ENCODE peak calls at places on chromosomes 12 and 14, in five cellular contexts. X is body of pancreas, G is stomach, D is breast epithelium, S is uterus. O is an unnamed sample.

GRCh38 chr12:54187075-54187474 is 1.7 kb downstream of the SMUG1 start:
- DNase-seq in X (no peak), G (no peak), D (no peak), S (no peak), O (no peak)

GRCh38 chr12:25280082-25280481 is 29.4 kb upstream of the KRAS start:
- DNase-seq in X (no peak), G (no peak), D (no peak), S (no peak), O (no peak)

GRCh38 chr12:105705765-105706164 is 375.3 kb downstream of the C12orf75 start:
- DNase-seq in X (peak; percentile 57), G (peak; percentile 41), D (no peak), S (peak; percentile 46), O (peak; percentile 18)

GRCh38 chr14:90535556-90535930 is 138.7 kb downstream of the CALM1 start:
- DNase-seq in X (no peak), G (no peak), D (no peak), S (no peak), O (no peak)

GRCh38 chr12:15522574-15523187 is 200.4 kb downstream of the PTPRO start:
- DNase-seq in X (no peak), G (no peak), D (no peak), S (no peak), O (peak; percentile 19)

GRCh38 chr12:4278582-4278939 is 5.0 kb downstream of the CCND2 start:
- DNase-seq in X (no peak), G (no peak), D (no peak), S (no peak), O (no peak)

GRCh38 chr12:79378496-79378895 is 312.3 kb downstream of the PAWR start:
- DNase-seq in X (no peak), G (no peak), D (no peak), S (no peak), O (no peak)

GRCh38 chr12:1838223-1838993 is 18.0 kb downstream of the LRTM2 start:
- DNase-seq in X (no peak), G (no peak), D (no peak), S (no peak), O (no peak)

GRCh38 chr12:13386269-13387039 is 189.9 kb downstream of the EMP1 start:
- DNase-seq in X (no peak), G (no peak), D (no peak), S (no peak), O (no peak)

GRCh38 chr12:50066402-50066801 is 9.0 kb downstream of the ASIC1 start:
- DNase-seq in X (no peak), G (no peak), D (no peak), S (no peak), O (no peak)

GRCh38 chr14:30277268-30277667 is 281.7 kb upstream of the G2E3 start:
- DNase-seq in X (no peak), G (no peak), D (no peak), S (no peak), O (no peak)

GRCh38 chr14:84622357-84622756 is 907.6 kb upstream of the FLRT2 start:
- DNase-seq in X (no peak), G (no peak), D (no peak), S (no peak), O (no peak)

GRCh38 chr12:21934173-21934572 is 7.1 kb downstream of the ABCC9 start:
- DNase-seq in X (no peak), G (no peak), D (no peak), S (no peak), O (no peak)

GRCh38 chr14:101820283-101820798 is 58.8 kb downstream of the PPP2R5C start:
- DNase-seq in X (no peak), G (no peak), D (no peak), S (no peak), O (no peak)

GRCh38 chr14:71497645-71498086 is 434.6 kb upstream of the RGS6 start:
- DNase-seq in X (peak; percentile 25), G (no peak), D (no peak), S (no peak), O (no peak)

GRCh38 chr12:110725267-110725666 is 17.4 kb downstream of the PPP1CC start:
- DNase-seq in X (no peak), G (no peak), D (no peak), S (no peak), O (no peak)

GRCh38 chr14:61671086-61671485 is 24.2 kb upstream of the HIF1A start:
- DNase-seq in X (no peak), G (no peak), D (no peak), S (no peak), O (no peak)

GRCh38 chr14:72604133-72604532 is 289.8 kb downstream of the DPF3 start:
- DNase-seq in X (no peak), G (no peak), D (no peak), S (no peak), O (no peak)

GRCh38 chr14:34718750-34719304 is 4.4 kb upstream of the CFL2 start:
- DNase-seq in X (no peak), G (no peak), D (no peak), S (no peak), O (no peak)

GRCh38 chr12:86264451-86265328 is 8.5 kb upstream of the MGAT4C start:
- DNase-seq in X (peak; percentile 82), G (peak; percentile 71), D (peak; percentile 79), S (no peak), O (no peak)

GRCh38 chr14:70213721-70214282 is 25.1 kb upstream of the SLC8A3 start:
- DNase-seq in X (no peak), G (no peak), D (no peak), S (no peak), O (no peak)

GRCh38 chr12:95368931-95369330 is 105.0 kb upstream of the METAP2 start:
- DNase-seq in X (no peak), G (no peak), D (no peak), S (no peak), O (no peak)

GRCh38 chr12:132506730-132507538 is 17.0 kb downstream of the FBRSL1 start:
- DNase-seq in X (peak; percentile 93), G (peak; percentile 76), D (peak; percentile 49), S (peak; percentile 80), O (peak; percentile 72)

GRCh38 chr14:57364659-57365450 is 25.5 kb upstream of the NAA30 start:
- DNase-seq in X (no peak), G (no peak), D (no peak), S (no peak), O (no peak)

DNA sequence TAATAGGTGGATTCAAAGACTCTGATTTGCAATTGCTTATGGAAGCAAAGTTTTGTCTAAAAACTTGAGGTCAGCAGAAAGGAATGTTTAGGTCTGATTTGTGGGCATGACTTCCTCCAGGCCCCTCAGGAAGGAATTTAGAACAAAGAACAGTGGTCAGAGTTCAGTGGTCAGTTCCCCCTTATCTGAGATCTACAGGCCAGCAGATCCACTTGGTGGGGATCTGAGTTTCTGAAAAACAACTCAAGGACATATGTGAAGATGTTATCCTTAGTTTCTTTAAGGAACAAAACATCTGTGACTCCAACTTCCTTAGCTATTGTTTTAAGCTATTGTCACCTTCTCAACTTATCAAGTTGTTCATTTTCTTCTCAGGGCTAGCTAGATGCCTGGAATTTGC is 28.0 kb upstream of the NAA30 start:
- DNase-seq in X (no peak), G (no peak), D (no peak), S (no peak), O (no peak)
- TF ChIP-seq POLR2A in X (no peak), G (no peak), D (no peak), S (no peak), O (no peak)

DNA sequence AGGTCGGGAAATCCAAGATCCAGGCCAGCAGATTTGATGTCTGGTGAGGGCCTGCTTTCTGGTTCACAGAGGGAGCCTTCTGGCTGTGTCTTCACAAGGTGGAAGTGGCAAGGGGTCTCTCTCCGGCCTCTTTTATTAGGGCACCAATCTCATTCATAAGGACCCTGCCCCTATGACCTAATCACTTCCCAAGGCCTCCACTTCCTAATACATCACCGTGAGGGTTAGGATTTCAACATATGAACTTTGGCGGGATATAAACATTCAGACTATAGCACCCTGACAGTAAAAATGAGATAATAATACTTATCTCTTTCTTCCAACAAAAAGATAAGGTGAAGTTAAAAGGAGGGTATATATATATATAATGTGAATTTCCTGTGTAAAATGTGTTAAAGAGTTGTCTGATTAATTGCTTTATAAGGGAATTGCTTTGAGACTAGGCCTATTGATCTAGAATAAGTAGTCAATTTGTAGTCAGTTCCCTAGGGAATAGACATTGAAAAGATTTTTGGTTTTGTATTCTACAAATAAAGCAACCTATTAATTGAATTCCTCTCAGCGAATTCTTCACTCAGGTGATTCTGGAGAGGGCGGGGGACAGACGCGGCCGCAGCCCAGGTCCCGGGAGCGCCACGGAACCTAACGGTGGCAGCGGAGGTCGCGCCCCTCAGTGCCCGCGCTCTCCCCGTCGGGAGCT is 516 bp upstream of the LGALS3 start:
- DNase-seq in X (no peak), G (no peak), D (no peak), S (no peak), O (no peak)
- TF ChIP-seq POLR2A in X (peak; percentile 55), G (no peak), D (peak; percentile 64), S (no peak), O (no peak)

GRCh38 chr14:105019861-105020814 is 745 bp downstream of the CDCA4 start:
- DNase-seq in X (peak; percentile 27), G (peak; percentile 39), D (no peak), S (peak; percentile 40), O (peak; percentile 79)
- TF ChIP-seq POLR2A in X (no peak), G (no peak), D (no peak), S (no peak), O (no peak)

GRCh38 chr14:76152333-76152681 is 585 bp downstream of the GPATCH2L start:
- DNase-seq in X (peak; percentile 46), G (peak; percentile 58), D (peak; percentile 47), S (peak; percentile 42), O (peak; percentile 89)
- TF ChIP-seq POLR2A in X (no peak), G (no peak), D (no peak), S (no peak), O (no peak)

O was measured in erythroblast.